ENCODE peak calls at places on chromosomes 4 and X, in six cellular contexts. One of them, this sample, is unnamed. For H3K4me1, the result is how much of the 10 kb centered on the place peaks cover.

GRCh38 chr4:105025263-105026017 is 121.2 kb upstream of the TET2 start:
- DNase-seq in spleen: no peak
- DNase-seq in PC-9: no peak
- DNase-seq in cardiac muscle cell: no peak
- DNase-seq in ovary: no peak
- DNase-seq in DND-41: no peak
- DNase-seq in this sample: no peak

GRCh38 chr4:147550626-147551250 is 66.5 kb upstream of the TMEM184C start:
- DNase-seq in cardiac muscle cell: peak
- DNase-seq in spleen: no peak
- DNase-seq in DND-41: no peak
- DNase-seq in PC-9: no peak
- DNase-seq in ovary: no peak
- DNase-seq in this sample: peak

GRCh38 chr4:183563874-183564273 is 59.0 kb downstream of the ING2 start:
- DNase-seq in DND-41: no peak
- DNase-seq in PC-9: peak
- DNase-seq in ovary: peak
- DNase-seq in cardiac muscle cell: peak
- DNase-seq in spleen: no peak
- DNase-seq in this sample: no peak

GRCh38 chr4:34953145-34953799 is 1291.0 kb downstream of the ARAP2 start:
- DNase-seq in DND-41: no peak
- DNase-seq in ovary: no peak
- DNase-seq in cardiac muscle cell: no peak
- DNase-seq in spleen: no peak
- DNase-seq in PC-9: no peak
- DNase-seq in this sample: no peak

GRCh38 chr4:25938251-25939186 is 24.5 kb downstream of the SMIM20 start:
- DNase-seq in DND-41: no peak
- DNase-seq in cardiac muscle cell: peak
- DNase-seq in PC-9: no peak
- DNase-seq in spleen: no peak
- DNase-seq in ovary: no peak
- DNase-seq in this sample: no peak

GRCh38 chr4:102809691-102810090 is 17.7 kb downstream of the UBE2D3 start:
- DNase-seq in cardiac muscle cell: no peak
- DNase-seq in ovary: no peak
- DNase-seq in PC-9: no peak
- DNase-seq in DND-41: no peak
- DNase-seq in spleen: no peak
- DNase-seq in this sample: no peak

GRCh38 chr4:110449947-110450346 is 26.0 kb upstream of the ENPEP start:
- DNase-seq in cardiac muscle cell: no peak
- DNase-seq in ovary: no peak
- DNase-seq in spleen: no peak
- DNase-seq in DND-41: no peak
- DNase-seq in PC-9: no peak
- DNase-seq in this sample: no peak

GRCh38 chrX:38214551-38214950 is 6.1 kb downstream of the SRPX start:
- DNase-seq in cardiac muscle cell: no peak
- DNase-seq in DND-41: no peak
- DNase-seq in PC-9: no peak
- DNase-seq in spleen: no peak
- DNase-seq in ovary: no peak
- DNase-seq in this sample: no peak

GRCh38 chrX:1060562-1060960 is 151.9 kb downstream of the CRLF2 start:
- DNase-seq in PC-9: no peak
- DNase-seq in DND-41: no peak
- DNase-seq in ovary: no peak
- DNase-seq in cardiac muscle cell: no peak
- DNase-seq in spleen: no peak
- DNase-seq in this sample: no peak

GRCh38 chrX:150546711-150547153 is 21.7 kb upstream of the MTM1 start:
- DNase-seq in ovary: peak
- DNase-seq in PC-9: no peak
- DNase-seq in DND-41: peak
- DNase-seq in spleen: no peak
- DNase-seq in cardiac muscle cell: no peak
- DNase-seq in this sample: no peak

GRCh38 chrX:3345281-3346081 is 971 bp downstream of the MXRA5 start:
- DNase-seq in spleen: peak
- DNase-seq in PC-9: no peak
- DNase-seq in DND-41: no peak
- DNase-seq in ovary: peak
- DNase-seq in cardiac muscle cell: peak
- DNase-seq in this sample: no peak

GRCh38 chr4:123653211-123653610 is 256.6 kb downstream of the SPRY1 start:
- DNase-seq in spleen: no peak
- DNase-seq in DND-41: no peak
- DNase-seq in cardiac muscle cell: no peak
- DNase-seq in PC-9: no peak
- DNase-seq in ovary: no peak
- DNase-seq in this sample: no peak

GRCh38 chr4:78776031-78776728 is at the start of gene BMP2K:
- DNase-seq in ovary: peak
- DNase-seq in cardiac muscle cell: peak
- DNase-seq in DND-41: peak
- DNase-seq in PC-9: peak
- DNase-seq in spleen: peak
- DNase-seq in this sample: peak

GRCh38 chr4:41448935-41449334 is 89.0 kb upstream of the LIMCH1 start:
- DNase-seq in cardiac muscle cell: peak
- DNase-seq in PC-9: no peak
- DNase-seq in ovary: peak
- DNase-seq in DND-41: no peak
- DNase-seq in spleen: no peak
- DNase-seq in this sample: no peak

GRCh38 chr4:68361146-68361589 is 11.3 kb upstream of the YTHDC1 start:
- DNase-seq in spleen: no peak
- DNase-seq in PC-9: peak
- DNase-seq in cardiac muscle cell: peak
- DNase-seq in ovary: no peak
- DNase-seq in DND-41: no peak
- DNase-seq in this sample: no peak

GRCh38 chr4:51835854-51836253 is 7.1 kb upstream of the DCUN1D4 start:
- DNase-seq in PC-9: no peak
- DNase-seq in ovary: no peak
- DNase-seq in cardiac muscle cell: no peak
- DNase-seq in spleen: no peak
- DNase-seq in DND-41: no peak
- DNase-seq in this sample: no peak

GRCh38 chr4:87974856-87975462 is 555 bp upstream of the SPP1 start:
- DNase-seq in spleen: peak
- DNase-seq in DND-41: no peak
- DNase-seq in PC-9: peak
- DNase-seq in cardiac muscle cell: no peak
- DNase-seq in ovary: no peak
- DNase-seq in this sample: no peak

GRCh38 chrX:110146521-110146920 is 143.6 kb downstream of the TMEM164 start:
- DNase-seq in ovary: peak
- DNase-seq in PC-9: peak
- DNase-seq in DND-41: peak
- DNase-seq in spleen: no peak
- DNase-seq in cardiac muscle cell: peak
- DNase-seq in this sample: no peak

DNA sequence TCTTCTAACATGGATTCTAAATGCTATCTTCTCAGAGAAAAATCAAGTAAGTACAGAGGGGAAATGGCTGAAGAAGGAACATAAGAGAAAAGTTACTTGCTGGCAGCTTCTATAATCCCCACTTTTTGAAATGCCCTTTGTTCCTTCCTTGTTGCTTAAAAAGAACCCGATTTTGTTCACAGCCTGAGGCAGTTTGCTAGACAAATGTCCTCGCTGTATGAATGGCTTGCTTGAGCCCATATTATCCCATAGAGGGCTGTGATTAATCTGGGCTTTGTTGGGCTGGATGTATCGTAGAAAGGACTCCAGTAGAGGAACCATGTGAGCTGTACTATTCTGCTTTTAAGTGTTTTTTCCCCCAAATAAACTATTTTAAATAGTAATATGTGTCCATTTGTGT is 134.3 kb upstream of the FGF13 start:
- DNase-seq in spleen: no peak
- DNase-seq in ovary: no peak
- DNase-seq in DND-41: no peak
- DNase-seq in cardiac muscle cell: no peak
- DNase-seq in PC-9: no peak
- DNase-seq in this sample: no peak
- H3K27ac ChIP-seq in spleen: no peak
- H3K27ac ChIP-seq in ovary: no peak
- H3K27ac ChIP-seq in DND-41: no peak
- H3K27ac ChIP-seq in cardiac muscle cell: no peak
- H3K27ac ChIP-seq in PC-9: no peak
- H3K27ac ChIP-seq in this sample: no peak

GRCh38 chr4:188032583-188032982 is 37.0 kb downstream of the ZFP42 start:
- DNase-seq in spleen: no peak
- DNase-seq in ovary: no peak
- DNase-seq in cardiac muscle cell: no peak
- DNase-seq in DND-41: no peak
- DNase-seq in PC-9: no peak
- DNase-seq in this sample: no peak
- H3K4me3 ChIP-seq in spleen: no peak
- H3K4me3 ChIP-seq in ovary: no peak
- H3K4me3 ChIP-seq in cardiac muscle cell: no peak
- H3K4me3 ChIP-seq in DND-41: no peak
- H3K4me3 ChIP-seq in PC-9: no peak
- H3K4me3 ChIP-seq in this sample: no peak

GRCh38 chr4:8892556-8893226 is 21.1 kb upstream of the HMX1 start:
- DNase-seq in DND-41: no peak
- DNase-seq in spleen: no peak
- DNase-seq in PC-9: no peak
- DNase-seq in cardiac muscle cell: no peak
- DNase-seq in ovary: no peak
- DNase-seq in this sample: no peak
- H3K4me1 ChIP-seq in DND-41: under half
- H3K4me1 ChIP-seq in spleen: under half
- H3K4me1 ChIP-seq in PC-9: under half
- H3K4me1 ChIP-seq in cardiac muscle cell: under half
- H3K4me1 ChIP-seq in ovary: under half
- H3K4me1 ChIP-seq in this sample: under half

GRCh38 chr4:1040344-1041146 is 29.1 kb downstream of the FGFRL1 start:
- DNase-seq in cardiac muscle cell: no peak
- DNase-seq in DND-41: no peak
- DNase-seq in PC-9: no peak
- DNase-seq in spleen: no peak
- DNase-seq in ovary: peak
- DNase-seq in this sample: no peak
- H3K27ac ChIP-seq in cardiac muscle cell: no peak
- H3K27ac ChIP-seq in DND-41: no peak
- H3K27ac ChIP-seq in PC-9: no peak
- H3K27ac ChIP-seq in spleen: no peak
- H3K27ac ChIP-seq in ovary: no peak
- H3K27ac ChIP-seq in this sample: peak

This sample was measured in ascending aorta.